ENCODE peak calls at places on chromosomes 12 and 14, in five cellular contexts. B, Z, R, A and M are unnamed samples.

GRCh38 chr12:105281694-105282049 is 45.7 kb upstream of the APPL2 start:
- DNase-seq in Z (no peak), A (no peak), B (peak), R (no peak), M (no peak)

GRCh38 chr14:23041729-23042128 is 283 bp upstream of the PSMB11 start:
- DNase-seq in B (no peak), R (no peak), Z (no peak), A (peak), M (no peak)

GRCh38 chr14:96363751-96364336 is 518 bp downstream of the GSKIP start:
- DNase-seq in B (peak), Z (peak), R (no peak), A (peak), M (peak)

GRCh38 chr12:49632986-49633702 is 9.8 kb downstream of the PRPF40B start:
- DNase-seq in B (no peak), A (no peak), R (no peak), Z (no peak), M (no peak)

GRCh38 chr12:5806376-5807089 is 138.5 kb downstream of the ANO2 start:
- DNase-seq in Z (no peak), B (no peak), A (peak), R (no peak), M (no peak)

GRCh38 chr12:48454675-48455074 is 17.7 kb upstream of the ANP32D start:
- DNase-seq in R (no peak), Z (peak), B (peak), A (peak), M (no peak)

GRCh38 chr12:22792198-22792597 is 167.2 kb downstream of the ETNK1 start:
- DNase-seq in B (no peak), A (no peak), Z (no peak), R (no peak), M (no peak)

GRCh38 chr12:54411398-54412241 is 7.4 kb downstream of the ITGA5 start:
- DNase-seq in A (peak), R (peak), Z (peak), B (no peak), M (no peak)

GRCh38 chr12:5520831-5521230 is 88.9 kb downstream of the NTF3 start:
- DNase-seq in A (no peak), R (no peak), Z (no peak), B (no peak), M (no peak)